ENCODE peak calls at places on chromosomes 11 and 22, in ten cellular contexts. D, Q, C, U, G, M, X, J, V and E are unnamed samples.

GRCh38 chr11:78633516-78634310 is 59.0 kb upstream of the NARS2 start:
- DNase-seq in D (no peak), Q (no peak), C (no peak), U (no peak), G (no peak), M (no peak), X (no peak), J (no peak), V (no peak), E (no peak)

GRCh38 chr11:17506942-17507341 is 30.3 kb upstream of the ABCC8 start:
- DNase-seq in D (no peak), Q (no peak), C (no peak), U (no peak), G (no peak), M (no peak), X (no peak), J (no peak), V (peak; percentile 20), E (no peak)

GRCh38 chr11:74490945-74491344 is 2.6 kb downstream of the LIPT2 start:
- DNase-seq in D (no peak), Q (no peak), C (no peak), U (no peak), G (no peak), M (no peak), X (no peak), J (no peak), V (no peak), E (no peak)

GRCh38 chr22:40553014-40553579 is 83.4 kb downstream of the MRTFA start:
- DNase-seq in D (no peak), Q (no peak), C (no peak), U (no peak), G (no peak), M (no peak), X (no peak), J (no peak), V (no peak), E (no peak)

GRCh38 chr11:112238041-112238440 is 11.8 kb downstream of the PTS start:
- DNase-seq in D (no peak), Q (no peak), C (no peak), U (no peak), G (no peak), M (no peak), X (no peak), J (no peak), V (no peak), E (no peak)

GRCh38 chr11:71999360-71999759 is 651 bp downstream of the IL18BP start:
- DNase-seq in D (no peak), Q (no peak), C (no peak), U (no peak), G (no peak), M (no peak), X (no peak), J (no peak), V (peak; percentile 59), E (no peak)

GRCh38 chr22:46259374-46259773 is 3.8 kb downstream of the PKDREJ start:
- DNase-seq in D (no peak), Q (no peak), C (no peak), U (no peak), G (no peak), M (no peak), X (no peak), J (no peak), V (no peak), E (no peak)

GRCh38 chr11:76801205-76801604 is 18.0 kb downstream of the TSKU start:
- DNase-seq in D (no peak), Q (no peak), C (no peak), U (no peak), G (no peak), M (no peak), X (peak; percentile 6), J (no peak), V (no peak), E (no peak)

GRCh38 chr22:20545681-20546521 is 38.5 kb downstream of the MED15 start:
- DNase-seq in D (no peak), Q (no peak), C (no peak), U (no peak), G (no peak), M (no peak), X (no peak), J (no peak), V (no peak), E (no peak)

GRCh38 chr11:65182258-65183170 is 786 bp downstream of the CAPN1 start:
- DNase-seq in D (peak; percentile 56), Q (no peak), C (no peak), U (peak; percentile 65), G (no peak), M (no peak), X (peak; percentile 16), J (peak; percentile 12), V (no peak), E (peak; percentile 67)

GRCh38 chr22:29443452-29443851 is 5.1 kb downstream of the RFPL1 start:
- DNase-seq in D (peak; percentile 8), Q (no peak), C (no peak), U (no peak), G (no peak), M (no peak), X (no peak), J (no peak), V (no peak), E (no peak)

GRCh38 chr22:48807155-48807554 is 1020.5 kb downstream of the BRD1 start:
- DNase-seq in D (no peak), Q (peak; percentile 18), C (no peak), U (no peak), G (no peak), M (no peak), X (no peak), J (no peak), V (no peak), E (no peak)

GRCh38 chr11:14190992-14191773 is 167.8 kb downstream of the RRAS2 start:
- DNase-seq in D (no peak), Q (no peak), C (no peak), U (no peak), G (no peak), M (no peak), X (no peak), J (no peak), V (no peak), E (no peak)

GRCh38 chr11:118652681-118653181 is 26.7 kb downstream of the TREH start:
- DNase-seq in D (no peak), Q (no peak), C (no peak), U (peak; percentile 37), G (no peak), M (no peak), X (no peak), J (no peak), V (no peak), E (no peak)

GRCh38 chr11:26949846-26950245 is 44.1 kb upstream of the FIBIN start:
- DNase-seq in D (no peak), Q (no peak), C (no peak), U (no peak), G (no peak), M (no peak), X (no peak), J (no peak), V (no peak), E (no peak)

GRCh38 chr11:117900720-117901440 is 24.4 kb upstream of the FXYD6 start:
- DNase-seq in D (peak; percentile 45), Q (no peak), C (no peak), U (no peak), G (no peak), M (no peak), X (no peak), J (no peak), V (no peak), E (no peak)

GRCh38 chr22:42653992-42654391 is 4.8 kb upstream of the CYB5R3 start:
- DNase-seq in D (no peak), Q (no peak), C (no peak), U (no peak), G (no peak), M (no peak), X (no peak), J (no peak), V (no peak), E (no peak)

GRCh38 chr11:44808053-44808753 is 81.4 kb downstream of the TSPAN18 start:
- DNase-seq in D (no peak), Q (no peak), C (no peak), U (no peak), G (no peak), M (no peak), X (no peak), J (no peak), V (no peak), E (no peak)

GRCh38 chr11:102179366-102179765 is 69.1 kb downstream of the YAP1 start:
- DNase-seq in D (no peak), Q (no peak), C (no peak), U (no peak), G (no peak), M (no peak), X (no peak), J (no peak), V (no peak), E (no peak)

GRCh38 chr22:38696606-38697005 is 4.1 kb downstream of the JOSD1 start:
- DNase-seq in D (peak; percentile 88), Q (no peak), C (no peak), U (no peak), G (no peak), M (peak; percentile 56), X (no peak), J (no peak), V (no peak), E (no peak)

GRCh38 chr11:71451596-71452353 is 1.2 kb upstream of the NADSYN1 start:
- DNase-seq in D (no peak), Q (no peak), C (no peak), U (peak; percentile 24), G (no peak), M (no peak), X (no peak), J (peak; percentile 50), V (peak; percentile 37), E (peak; percentile 32)

GRCh38 chr11:2214527-2215229 is 43.1 kb upstream of the TH start:
- DNase-seq in D (no peak), Q (no peak), C (no peak), U (no peak), G (no peak), M (no peak), X (no peak), J (no peak), V (no peak), E (no peak)

GRCh38 chr22:49569286-49570031 is 258.2 kb downstream of the BRD1 start:
- DNase-seq in D (no peak), Q (no peak), C (no peak), U (no peak), G (no peak), M (no peak), X (no peak), J (no peak), V (peak; percentile 13), E (peak; percentile 6)